ENCODE peak calls at places on chromosomes 16 and 17, in eight cellular contexts. H is lung, E is endothelial cell, C is fibroblast of mammary gland, Q is upper lobe of right lung, P is A549, S is BE2C, O is fibroblast of lung. B is an unnamed sample.

GRCh38 chr16:11161439-11161838 is 94.6 kb downstream of the SOCS1 start:
- DNase-seq in H (no peak), E (no peak), C (no peak), Q (no peak), P (no peak), S (no peak), O (no peak), B (no peak)

GRCh38 chr17:33469911-33470310 is 176.8 kb upstream of the ASIC2 start:
- DNase-seq in H (no peak), E (no peak), C (peak), Q (no peak), P (no peak), S (peak), O (peak), B (no peak)

GRCh38 chr17:73731733-73732132 is 87.5 kb upstream of the SDK2 start:
- DNase-seq in H (no peak), E (no peak), C (no peak), Q (no peak), P (no peak), S (no peak), O (no peak), B (no peak)

GRCh38 chr16:81836279-81837054 is 57.4 kb downstream of the PLCG2 start:
- DNase-seq in H (no peak), E (no peak), C (no peak), Q (no peak), P (no peak), S (no peak), O (no peak), B (no peak)

GRCh38 chr16:621526-622105 is 9.2 kb upstream of the WFIKKN1 start:
- DNase-seq in H (peak), E (no peak), C (peak), Q (no peak), P (no peak), S (no peak), O (no peak), B (no peak)

GRCh38 chr16:68987734-68988457 is 117.6 kb upstream of the HAS3 start:
- DNase-seq in H (no peak), E (no peak), C (no peak), Q (no peak), P (no peak), S (no peak), O (no peak), B (no peak)

GRCh38 chr17:2695243-2695960 is 16.2 kb downstream of the CLUH start:
- DNase-seq in H (no peak), E (no peak), C (no peak), Q (peak), P (no peak), S (no peak), O (no peak), B (no peak)

GRCh38 chr16:85462405-85463227 is 150.5 kb upstream of the GSE1 start:
- DNase-seq in H (no peak), E (no peak), C (no peak), Q (peak), P (no peak), S (peak), O (no peak), B (peak)

GRCh38 chr17:18226284-18226945 is 980 bp downstream of the LLGL1 start:
- DNase-seq in H (no peak), E (no peak), C (no peak), Q (no peak), P (no peak), S (no peak), O (no peak), B (peak)

GRCh38 chr17:20982589-20983358 is 60.0 kb downstream of the USP22 start:
- DNase-seq in H (no peak), E (no peak), C (no peak), Q (no peak), P (no peak), S (no peak), O (no peak), B (no peak)

GRCh38 chr17:20179031-20179430 is 169.9 kb downstream of the SPECC1 start:
- DNase-seq in H (no peak), E (no peak), C (no peak), Q (no peak), P (no peak), S (no peak), O (no peak), B (no peak)

GRCh38 chr17:8556074-8556473 is 74.5 kb downstream of the MYH10 start:
- DNase-seq in H (no peak), E (no peak), C (peak), Q (no peak), P (no peak), S (no peak), O (no peak), B (no peak)

GRCh38 chr17:40301315-40301714 is 7.7 kb upstream of the RARA start:
- DNase-seq in H (no peak), E (no peak), C (no peak), Q (no peak), P (no peak), S (peak), O (no peak), B (no peak)

GRCh38 chr16:88686439-88687253 is at the start of gene SNAI3:
- DNase-seq in H (peak), E (peak), C (peak), Q (peak), P (peak), S (peak), O (no peak), B (peak)

GRCh38 chr16:58393138-58393504 is 850 bp downstream of the GINS3 start:
- DNase-seq in H (no peak), E (no peak), C (peak), Q (no peak), P (peak), S (no peak), O (no peak), B (no peak)

GRCh38 chr16:89615596-89616090 is 2.2 kb downstream of the DPEP1 start:
- DNase-seq in H (no peak), E (no peak), C (no peak), Q (no peak), P (peak), S (peak), O (no peak), B (peak)

GRCh38 chr16:50839920-50840729 is 98.2 kb downstream of the CYLD start:
- DNase-seq in H (no peak), E (no peak), C (no peak), Q (no peak), P (no peak), S (no peak), O (no peak), B (no peak)

GRCh38 chr17:67491009-67491677 is 114.1 kb downstream of the PITPNC1 start:
- DNase-seq in H (peak), E (no peak), C (peak), Q (peak), P (peak), S (peak), O (peak), B (peak)

GRCh38 chr17:82913304-82914043 is 73.7 kb upstream of the ZNF750 start:
- DNase-seq in H (no peak), E (no peak), C (no peak), Q (no peak), P (peak), S (peak), O (no peak), B (no peak)

GRCh38 chr16:30491744-30492308 is 19.3 kb downstream of the ITGAL start:
- DNase-seq in H (no peak), E (no peak), C (peak), Q (no peak), P (peak), S (no peak), O (peak), B (no peak)
- TF ChIP-seq CTCF in H (no peak), E (no peak), C (no peak), Q (no peak), P (no peak), S (no peak), O (no peak), B (no peak)

GRCh38 chr17:79126139-79126538 is 51.5 kb downstream of the ENGASE start:
- DNase-seq in H (no peak), E (no peak), C (no peak), Q (no peak), P (no peak), S (peak), O (no peak), B (no peak)
- TF ChIP-seq CTCF in H (no peak), E (no peak), C (no peak), Q (no peak), P (peak), S (peak), O (no peak), B (no peak)

GRCh38 chr17:79182176-79183160 is 107.8 kb downstream of the ENGASE start:
- DNase-seq in H (no peak), E (no peak), C (no peak), Q (no peak), P (no peak), S (no peak), O (no peak), B (peak)
- TF ChIP-seq CTCF in H (no peak), E (no peak), C (no peak), Q (no peak), P (no peak), S (no peak), O (no peak), B (no peak)

GRCh38 chr17:4583796-4584124 is 569 bp upstream of the SMTNL2 start:
- DNase-seq in H (no peak), E (peak), C (no peak), Q (no peak), P (peak), S (no peak), O (no peak), B (peak)
- TF ChIP-seq CTCF in H (no peak), E (no peak), C (peak), Q (peak), P (no peak), S (peak), O (peak), B (peak)